ENCODE peak calls at places on chromosome 9, in seven cellular contexts. E is IMR-90, W is tibial artery, O is left lung, U is astrocyte, Z is MM.1S, K is A549. S is an unnamed sample. For H3K4me1, the result is how much of the 10 kb centered on the place peaks cover.

GRCh38 chr9:117413346-117414219 is 1.3 kb downstream of the ASTN2 start:
- DNase-seq in E (no peak), W (no peak), O (peak), U (no peak), Z (no peak), K (no peak), S (no peak)

GRCh38 chr9:2271426-2271825 is 256.3 kb downstream of the SMARCA2 start:
- DNase-seq in E (no peak), W (peak), O (no peak), U (no peak), Z (no peak), K (peak), S (no peak)

GRCh38 chr9:135789838-135790291 is 87.9 kb downstream of the KCNT1 start:
- DNase-seq in E (no peak), W (no peak), O (no peak), U (no peak), Z (no peak), K (no peak), S (peak)

GRCh38 chr9:4106744-4107143 is 193.1 kb downstream of the GLIS3 start:
- DNase-seq in E (peak), W (peak), O (no peak), U (peak), Z (no peak), K (no peak), S (no peak)

GRCh38 chr9:96061293-96061987 is 185.9 kb downstream of the ERCC6L2 start:
- DNase-seq in E (peak), W (peak), O (no peak), U (peak), Z (no peak), K (peak), S (peak)

GRCh38 chr9:110081395-110081794 is 126.6 kb downstream of the C9orf152 start:
- DNase-seq in E (peak), W (no peak), O (no peak), U (peak), Z (peak), K (no peak), S (no peak)

GRCh38 chr9:130470950-130471349 is 26.2 kb downstream of the ASS1 start:
- DNase-seq in E (no peak), W (no peak), O (no peak), U (no peak), Z (no peak), K (no peak), S (no peak)

GRCh38 chr9:117278656-117279055 is 136.2 kb downstream of the ASTN2 start:
- DNase-seq in E (no peak), W (no peak), O (no peak), U (no peak), Z (no peak), K (no peak), S (no peak)

GRCh38 chr9:106700676-106701075 is 162.3 kb upstream of the ZNF462 start:
- DNase-seq in E (peak), W (no peak), O (no peak), U (peak), Z (no peak), K (no peak), S (no peak)

GRCh38 chr9:121884057-121884512 is 209.0 kb downstream of the TTLL11 start:
- DNase-seq in E (no peak), W (no peak), O (no peak), U (no peak), Z (no peak), K (no peak), S (no peak)

GRCh38 chr9:93903886-93904648 is 51.1 kb downstream of the BARX1 start:
- DNase-seq in E (no peak), W (peak), O (peak), U (no peak), Z (no peak), K (no peak), S (no peak)

GRCh38 chr9:94936411-94936810 is 209.9 kb downstream of the AOPEP start:
- DNase-seq in E (peak), W (no peak), O (no peak), U (peak), Z (no peak), K (no peak), S (no peak)

GRCh38 chr9:82183181-82183860 is 194.7 kb downstream of the SPATA31D1 start:
- DNase-seq in E (no peak), W (no peak), O (no peak), U (no peak), Z (peak), K (no peak), S (no peak)

GRCh38 chr9:124105266-124105665 is 93.7 kb downstream of the LHX2 start:
- DNase-seq in E (no peak), W (no peak), O (no peak), U (no peak), Z (no peak), K (no peak), S (no peak)

GRCh38 chr9:91036356-91036755 is 234.7 kb downstream of the SYK start:
- DNase-seq in E (no peak), W (no peak), O (no peak), U (no peak), Z (peak), K (no peak), S (no peak)

GRCh38 chr9:83584995-83585394 is 37.9 kb upstream of the IDNK start:
- DNase-seq in E (no peak), W (no peak), O (no peak), U (no peak), Z (no peak), K (no peak), S (no peak)

GRCh38 chr9:84137968-84138367 is 157.4 kb downstream of the RMI1 start:
- DNase-seq in E (no peak), W (no peak), O (no peak), U (no peak), Z (no peak), K (peak), S (no peak)

GRCh38 chr9:95752129-95752731 is 123.3 kb upstream of the ERCC6L2 start:
- DNase-seq in E (no peak), W (no peak), O (no peak), U (no peak), Z (no peak), K (no peak), S (no peak)

GRCh38 chr9:85212887-85213286 is 528.9 kb downstream of the AGTPBP1 start:
- DNase-seq in E (no peak), W (no peak), O (no peak), U (peak), Z (no peak), K (no peak), S (no peak)

GRCh38 chr9:99109522-99109921 is 4.6 kb downstream of the TGFBR1 start:
- DNase-seq in E (peak), W (peak), O (no peak), U (peak), Z (no peak), K (no peak), S (no peak)

GRCh38 chr9:124257865-124258764 is at the start of gene NEK6:
- DNase-seq in E (peak), W (peak), O (peak), U (peak), Z (peak), K (no peak), S (peak)

GRCh38 chr9:15161744-15162143 is 145.3 kb downstream of the TTC39B start:
- DNase-seq in E (no peak), W (no peak), O (no peak), U (no peak), Z (no peak), K (no peak), S (no peak)

GRCh38 chr9:112072721-112073553 is 102.2 kb downstream of the SUSD1 start:
- DNase-seq in E (peak), W (no peak), O (no peak), U (peak), Z (no peak), K (peak), S (no peak)

GRCh38 chr9:73689091-73689870 is 537.6 kb downstream of the ANXA1 start:
- DNase-seq in E (no peak), W (no peak), O (no peak), U (no peak), Z (no peak), K (no peak), S (no peak)

GRCh38 chr9:76534031-76534430 is 75.0 kb downstream of the GCNT1 start:
- DNase-seq in E (peak), W (no peak), O (no peak), U (peak), Z (no peak), K (no peak), S (no peak)

GRCh38 chr9:109010676-109011655 is 2.3 kb downstream of the CTNNAL1 start:
- DNase-seq in E (peak), W (no peak), O (no peak), U (peak), Z (peak), K (peak), S (no peak)

GRCh38 chr9:126420148-126420547 is 93.5 kb downstream of the MVB12B start:
- DNase-seq in E (no peak), W (no peak), O (peak), U (no peak), Z (no peak), K (no peak), S (no peak)

GRCh38 chr9:132507670-132508469 is 74.5 kb upstream of the BARHL1 start:
- DNase-seq in E (peak), W (peak), O (no peak), U (peak), Z (peak), K (peak), S (peak)

GRCh38 chr9:113390192-113390960 is 10.7 kb downstream of the ALAD start:
- DNase-seq in E (no peak), W (no peak), O (no peak), U (no peak), Z (no peak), K (no peak), S (no peak)

DNA sequence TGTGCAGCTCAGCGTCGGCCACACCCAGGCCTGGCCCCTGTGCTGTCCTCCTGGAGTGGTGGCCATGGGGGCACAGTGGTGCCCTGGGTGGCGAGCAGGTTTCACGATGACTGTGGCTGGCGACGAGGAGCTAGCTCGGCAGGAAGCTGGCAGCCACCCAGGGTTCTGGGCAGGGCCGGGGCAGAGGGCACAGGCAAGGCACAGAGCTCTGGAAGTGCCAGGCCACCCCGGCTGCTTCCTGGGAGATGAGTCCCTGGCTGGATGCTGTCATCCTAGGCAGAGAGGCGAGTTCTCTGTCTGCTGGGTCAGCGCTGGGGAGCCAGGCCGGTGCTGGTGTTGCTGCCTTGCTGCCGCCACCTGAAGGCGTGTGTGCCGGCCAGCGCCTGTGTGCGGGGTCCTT is 51.7 kb downstream of the RXRA start:
- DNase-seq in E (no peak), W (peak), O (peak), U (no peak), Z (no peak), K (peak), S (no peak)
- H3K4me1 ChIP-seq in E (under half), W (under half), O (half or more), U (under half), Z (under half), K (half or more), S (under half)

GRCh38 chr9:25322138-25322537 is 356.1 kb downstream of the TUSC1 start:
- DNase-seq in E (no peak), W (no peak), O (no peak), U (no peak), Z (no peak), K (no peak), S (no peak)
- TF ChIP-seq CTCF in E (no peak), W (no peak), O (no peak), U (no peak), Z (no peak), K (no peak), S (no peak)

DNA sequence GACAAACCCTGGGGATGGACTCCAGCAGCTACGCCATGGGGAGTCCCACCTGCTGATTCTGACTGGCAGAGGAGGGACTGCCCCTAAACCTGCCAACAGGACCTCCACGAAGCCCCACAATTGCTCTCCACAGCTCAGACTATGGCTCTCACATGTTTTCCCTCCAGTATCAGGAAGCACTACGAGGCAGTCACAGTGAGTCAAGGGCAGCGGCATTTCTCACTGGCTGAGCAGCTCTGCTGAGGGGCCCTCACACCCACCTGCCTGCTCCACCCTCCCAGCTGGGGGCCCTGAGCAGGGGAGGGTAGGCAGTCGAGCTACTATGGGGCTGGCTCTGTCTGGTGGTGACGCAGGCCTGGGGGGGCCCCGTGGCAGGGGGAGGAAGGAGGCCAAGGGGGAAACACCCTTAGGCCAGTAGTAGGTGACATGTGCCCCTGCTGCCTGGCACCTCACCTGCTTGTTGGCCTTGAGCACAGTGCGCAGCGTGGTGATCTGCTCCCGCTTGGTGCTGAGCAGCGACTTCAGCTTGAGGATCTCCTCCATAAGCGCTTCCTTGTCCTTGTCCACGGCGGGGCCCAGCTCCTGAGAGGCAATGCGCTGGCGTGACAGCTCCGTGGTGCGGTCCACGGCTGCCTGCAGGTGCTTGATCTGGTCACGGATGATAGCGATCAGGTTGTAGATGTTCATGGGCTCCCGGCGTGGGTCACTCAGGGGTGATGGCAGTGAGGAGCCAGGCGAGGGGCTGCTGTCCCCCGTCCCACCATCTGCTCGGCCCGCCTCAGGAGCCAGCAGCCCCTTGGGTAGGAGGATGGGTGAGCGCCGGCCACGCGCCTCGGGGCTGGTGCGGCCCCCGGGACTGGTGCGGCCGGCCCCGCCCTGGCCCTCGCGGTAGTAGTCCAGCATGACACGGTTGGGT is 46.3 kb downstream of the BICD2 start:
- DNase-seq in E (no peak), W (no peak), O (no peak), U (no peak), Z (no peak), K (no peak), S (no peak)
- H3K4me1 ChIP-seq in E (under half), W (under half), O (under half), U (under half), Z (half or more), K (under half), S (under half)

GRCh38 chr9:23707249-23707648 is 118.8 kb downstream of the ELAVL2 start:
- DNase-seq in E (no peak), W (no peak), O (no peak), U (no peak), Z (no peak), K (no peak), S (no peak)
- TF ChIP-seq CTCF in E (no peak), W (no peak), O (no peak), U (no peak), Z (no peak), K (no peak), S (no peak)

GRCh38 chr9:11697101-11697500 is 996.1 kb upstream of the TYRP1 start:
- DNase-seq in E (no peak), W (no peak), O (no peak), U (no peak), Z (no peak), K (no peak), S (no peak)

GRCh38 chr9:11701706-11702105 is 991.5 kb upstream of the TYRP1 start:
- DNase-seq in E (no peak), W (no peak), O (no peak), U (no peak), Z (no peak), K (no peak), S (no peak)

GRCh38 chr9:11702529-11702928 is 990.7 kb upstream of the TYRP1 start:
- DNase-seq in E (no peak), W (no peak), O (no peak), U (no peak), Z (no peak), K (no peak), S (no peak)
- H3K4me1 ChIP-seq in E (under half), W (under half), O (under half), U (under half), Z (under half), K (under half), S (under half)

DNA sequence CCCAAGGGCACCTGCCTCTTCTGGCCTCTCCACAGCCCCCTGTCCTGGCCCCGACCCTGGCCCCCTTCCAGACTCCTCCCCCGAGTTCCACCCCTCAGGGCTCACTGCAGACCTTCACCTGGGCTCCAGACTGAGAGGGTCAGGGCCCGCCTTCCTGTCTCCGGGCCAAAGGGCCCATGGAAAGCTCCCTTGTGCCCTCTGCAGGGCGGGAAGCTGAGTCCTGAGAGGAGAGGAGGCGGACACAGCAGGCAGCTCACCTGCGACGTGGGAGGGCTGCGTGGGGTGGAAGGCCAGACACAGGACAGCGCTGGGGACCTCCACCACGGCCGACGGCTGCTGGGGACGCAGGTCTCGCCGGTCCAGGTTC is 20.6 kb downstream of the DYNC2I2 start:
- DNase-seq in E (no peak), W (no peak), O (peak), U (no peak), Z (no peak), K (peak), S (no peak)
- TF ChIP-seq CTCF in E (no peak), W (no peak), O (no peak), U (no peak), Z (no peak), K (peak), S (no peak)

DNA sequence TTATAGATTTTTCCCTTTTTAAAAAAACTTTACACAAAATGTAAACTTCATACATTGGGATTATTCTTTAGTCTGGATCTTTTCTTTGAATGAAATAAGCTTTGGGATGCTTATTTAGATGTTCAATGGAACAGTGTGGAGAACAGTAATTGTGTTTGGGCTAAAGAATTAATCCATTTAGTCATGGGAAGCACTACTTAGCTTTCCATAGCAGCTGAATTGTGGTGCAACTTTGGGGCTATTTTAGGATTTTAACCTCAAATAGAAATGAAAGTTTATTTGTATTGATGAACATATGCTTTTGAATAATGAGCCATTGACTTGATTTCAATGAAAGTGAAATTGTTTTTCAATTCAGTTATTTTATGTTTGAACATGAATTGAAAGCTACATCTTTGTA is 72.4 kb downstream of the ZCCHC7 start:
- DNase-seq in E (no peak), W (no peak), O (no peak), U (no peak), Z (no peak), K (no peak), S (no peak)
- H3K4me1 ChIP-seq in E (under half), W (under half), O (under half), U (under half), Z (under half), K (under half), S (under half)

S was measured in CD8-positive, alpha-beta T cell.